ENCODE peak calls at places on chromosomes 2 and 18, in six cellular contexts. G, J, L, X, B and P are unnamed samples.

GRCh38 chr2:19038096-19039015 is 320.1 kb downstream of the OSR1 start:
- DNase-seq in L (peak; percentile 92), G (no peak), J (no peak), B (no peak), X (no peak), P (peak; percentile 80)

GRCh38 chr2:138395565-138396306 is 105.8 kb upstream of the SPOPL start:
- DNase-seq in J (no peak), B (no peak), G (no peak), L (peak; percentile 90), X (no peak), P (peak; percentile 68)

GRCh38 chr2:17539596-17539992 is 902 bp upstream of the VSNL1 start:
- DNase-seq in G (peak; percentile 45), J (no peak), L (peak; percentile 11), B (peak; percentile 20), X (no peak), P (peak; percentile 18)

GRCh38 chr18:30481871-30482270 is 560.7 kb downstream of the DSC3 start:
- DNase-seq in G (no peak), B (no peak), X (no peak), L (no peak), J (no peak), P (no peak)

GRCh38 chr2:201515573-201516246 is 64.2 kb downstream of the STRADB start:
- DNase-seq in J (no peak), X (no peak), G (no peak), B (no peak), L (no peak), P (no peak)

GRCh38 chr2:46339676-46340459 is 42.7 kb downstream of the EPAS1 start:
- DNase-seq in B (peak; percentile 59), J (no peak), L (peak; percentile 75), G (peak; percentile 79), X (no peak), P (peak; percentile 63)

GRCh38 chr2:237306787-237307170 is 107.2 kb downstream of the COL6A3 start:
- DNase-seq in X (no peak), B (no peak), L (peak; percentile 87), G (no peak), J (no peak), P (no peak)

GRCh38 chr2:26561918-26562810 is 79.0 kb downstream of the CIB4 start:
- DNase-seq in B (peak; percentile 54), J (no peak), L (peak; percentile 5), X (peak; percentile 25), G (peak; percentile 85), P (peak; percentile 26)

GRCh38 chr18:79503891-79504475 is 108.3 kb downstream of the NFATC1 start:
- DNase-seq in B (no peak), G (peak; percentile 11), X (no peak), J (no peak), L (no peak), P (no peak)

GRCh38 chr2:25262288-25262687 is 79.4 kb downstream of the DNMT3A start:
- DNase-seq in G (no peak), B (no peak), X (no peak), J (no peak), L (no peak), P (no peak)

GRCh38 chr18:48780151-48781001 is 170.4 kb downstream of the SMAD7 start:
- DNase-seq in B (no peak), X (no peak), G (peak; percentile 85), J (no peak), L (peak; percentile 20), P (peak; percentile 46)

GRCh38 chr2:208311321-208311720 is 45.3 kb downstream of the PIKFYVE start:
- DNase-seq in L (no peak), J (no peak), X (no peak), G (no peak), B (no peak), P (no peak)

GRCh38 chr2:211237586-211237985 is 681.2 kb downstream of the CPS1 start:
- DNase-seq in B (no peak), L (no peak), X (no peak), J (no peak), G (no peak), P (no peak)

GRCh38 chr18:23879544-23879943 is 135.0 kb upstream of the TTC39C start:
- DNase-seq in X (no peak), J (no peak), B (no peak), L (no peak), G (no peak), P (no peak)

GRCh38 chr2:98749053-98749450 is 18.1 kb upstream of the MGAT4A start:
- DNase-seq in J (no peak), X (no peak), L (peak; percentile 38), G (no peak), B (no peak), P (no peak)

GRCh38 chr2:168934826-168935225 is 33.7 kb downstream of the G6PC2 start:
- DNase-seq in G (no peak), B (no peak), L (peak; percentile 70), X (no peak), J (no peak), P (no peak)

GRCh38 chr2:120631719-120632118 is 103.9 kb upstream of the GLI2 start:
- DNase-seq in G (no peak), X (no peak), L (no peak), J (no peak), B (no peak), P (peak; percentile 19)

GRCh38 chr2:190746971-190747761 is 98.3 kb downstream of the NAB1 start:
- DNase-seq in X (no peak), B (no peak), J (no peak), G (no peak), L (peak; percentile 50), P (peak; percentile 77)

GRCh38 chr2:106288873-106289272 is 94.8 kb upstream of the UXS1 start:
- DNase-seq in B (no peak), X (no peak), G (no peak), J (no peak), L (no peak), P (no peak)

GRCh38 chr2:182672471-182673165 is 43.4 kb upstream of the DNAJC10 start:
- DNase-seq in J (no peak), G (no peak), L (peak; percentile 80), B (no peak), X (no peak), P (peak; percentile 89)

GRCh38 chr2:28274911-28275685 is 117.6 kb upstream of the FOSL2 start:
- DNase-seq in G (no peak), J (no peak), X (peak; percentile 91), L (peak; percentile 94), B (no peak), P (peak; percentile 97)

GRCh38 chr2:108061485-108062042 is 75.2 kb downstream of the SLC5A7 start:
- DNase-seq in B (no peak), L (no peak), X (no peak), G (no peak), J (no peak), P (no peak)

GRCh38 chr18:63109789-63110188 is 209.8 kb downstream of the BCL2 start:
- DNase-seq in J (no peak), B (no peak), X (no peak), G (no peak), L (no peak), P (no peak)

DNA sequence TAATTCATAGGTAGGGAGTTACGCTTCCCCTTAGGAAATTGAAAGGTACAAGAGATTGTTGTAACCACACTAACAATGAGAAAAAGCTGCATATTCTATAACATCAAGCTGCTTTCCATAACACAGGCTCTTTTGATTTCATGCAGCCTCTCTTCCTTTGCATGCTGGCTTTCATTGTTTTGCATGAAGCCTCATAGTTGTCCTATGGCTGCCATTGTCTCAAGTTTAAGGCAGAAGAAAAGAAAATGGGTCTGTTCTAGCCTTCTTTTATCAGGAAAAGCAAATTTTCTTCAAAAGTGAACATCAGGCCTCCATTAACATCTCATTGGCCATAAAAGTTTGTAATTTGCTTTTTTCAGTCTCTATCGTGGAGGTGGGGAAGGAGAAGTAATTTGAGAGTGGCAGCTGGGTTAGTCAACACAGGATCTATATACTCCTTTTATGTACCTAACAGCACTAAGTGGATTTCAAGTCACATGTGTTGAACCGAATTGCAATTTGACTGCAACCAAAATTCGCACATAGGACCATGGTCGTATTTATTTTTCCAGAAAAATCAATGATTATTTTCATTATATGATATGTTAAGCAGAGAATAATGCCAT is 248.5 kb upstream of the RND3 start:
- DNase-seq in L (no peak), J (no peak), B (no peak), X (no peak), G (no peak), P (no peak)
- H3K4me3 ChIP-seq in L (no peak overlapping the region), J (no peak overlapping the region), B (no peak overlapping the region), X (no peak overlapping the region), G (no peak overlapping the region), P (no peak overlapping the region)

DNA sequence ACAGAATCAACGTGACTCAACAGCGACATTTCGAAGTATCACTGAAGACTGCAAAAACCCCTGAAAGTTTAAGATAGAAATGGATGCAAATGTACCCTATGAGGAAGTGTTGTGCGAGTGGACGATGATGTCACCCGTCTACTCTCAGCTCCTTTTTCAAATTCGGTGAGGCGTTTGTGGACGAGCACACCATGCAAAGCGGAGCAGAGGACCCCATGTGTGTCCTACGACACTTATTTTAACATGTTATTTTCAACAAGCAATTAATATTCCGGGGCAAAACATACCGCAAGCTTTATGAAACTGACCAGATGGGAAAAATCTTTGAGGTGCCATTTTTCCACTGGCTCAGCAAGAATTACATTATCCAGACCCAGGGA is 2.0 kb downstream of the PXDN start:
- DNase-seq in B (no peak), X (no peak), G (no peak), J (no peak), L (peak; percentile 36), P (peak; percentile 42)
- H3K4me3 ChIP-seq in B (peak overlapping the region; percentile 82), X (no peak overlapping the region), G (peak overlapping the region; percentile 91), J (no peak overlapping the region), L (peak overlapping the region; percentile 64), P (peak overlapping the region; percentile 71)

GRCh38 chr2:206396216-206396615 is 47.1 kb upstream of the ADAM23 start:
- DNase-seq in X (no peak), J (no peak), B (no peak), G (no peak), L (no peak), P (no peak)
- H3K4me3 ChIP-seq in X (no peak overlapping the region), J (no peak overlapping the region), B (no peak overlapping the region), G (no peak overlapping the region), L (no peak overlapping the region), P (no peak overlapping the region)

GRCh38 chr2:219566640-219567039 is 4.7 kb downstream of the OBSL1 start:
- DNase-seq in G (no peak), J (no peak), L (no peak), B (no peak), X (no peak), P (no peak)

GRCh38 chr2:219567131-219567530 is 4.2 kb downstream of the OBSL1 start:
- DNase-seq in J (no peak), X (no peak), B (no peak), L (no peak), G (no peak), P (no peak)

GRCh38 chr2:219569635-219570034 is 1.7 kb downstream of the OBSL1 start:
- DNase-seq in B (no peak), G (no peak), L (no peak), X (no peak), J (no peak), P (no peak)

GRCh38 chr2:219569041-219569440 is 2.3 kb downstream of the OBSL1 start:
- DNase-seq in L (no peak), J (no peak), B (no peak), X (no peak), G (no peak), P (no peak)

DNA sequence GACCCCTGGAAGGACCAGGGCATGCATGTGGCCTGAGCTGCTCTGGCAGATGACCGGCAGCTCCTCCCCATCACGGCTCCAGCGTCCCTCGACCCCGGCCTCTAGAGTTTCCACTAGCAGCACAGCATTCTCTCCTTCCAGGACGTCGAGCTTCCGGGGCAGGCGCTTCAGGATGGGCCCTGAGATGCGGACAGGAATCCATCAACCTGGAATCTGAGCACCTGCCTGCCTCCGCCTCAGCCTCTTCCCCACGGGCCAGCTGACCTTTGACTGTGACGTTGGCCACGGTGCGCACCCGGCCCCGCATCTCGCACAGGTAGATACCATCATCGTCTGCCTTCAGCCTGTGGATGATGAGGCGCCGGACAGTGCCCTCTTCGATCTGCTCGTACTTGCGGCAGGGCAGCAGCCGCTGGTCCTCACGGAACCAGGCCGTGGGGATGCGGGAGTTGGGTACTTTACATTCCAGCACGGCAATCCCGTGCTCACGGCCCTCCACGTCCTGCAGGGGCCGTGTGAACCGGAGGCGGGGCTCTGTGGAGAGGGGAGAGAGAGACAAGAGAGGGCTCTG is 3.5 kb downstream of the OBSL1 start:
- DNase-seq in J (no peak), G (peak; percentile 68), B (no peak), X (no peak), L (no peak), P (no peak)
- H3K4me3 ChIP-seq in J (no peak overlapping the region), G (no peak overlapping the region), B (no peak overlapping the region), X (no peak overlapping the region), L (no peak overlapping the region), P (no peak overlapping the region)